ENCODE peak calls at places on chromosomes 12 and 14, in four cellular contexts. One of them, this sample, is unnamed.

GRCh38 chr12:75960086-75960910 is 71.3 kb downstream of the PHLDA1 start:
- DNase-seq in SK-N-SH: no peak
- DNase-seq in WTC11: peak; percentile 77
- DNase-seq in K562: no peak
- DNase-seq in this sample: peak; percentile 81

GRCh38 chr14:20332946-20333782 is at the start of gene CCNB1IP1:
- DNase-seq in WTC11: peak; percentile 23
- DNase-seq in K562: peak; percentile 89
- DNase-seq in SK-N-SH: peak; percentile 79
- DNase-seq in this sample: peak; percentile 94

GRCh38 chr14:23538785-23539184 is 12.8 kb downstream of the ZFHX2 start:
- DNase-seq in WTC11: peak; percentile 58
- DNase-seq in K562: no peak
- DNase-seq in SK-N-SH: no peak
- DNase-seq in this sample: no peak

GRCh38 chr12:38872181-38872580 is 33.2 kb downstream of the CPNE8 start:
- DNase-seq in K562: no peak
- DNase-seq in WTC11: no peak
- DNase-seq in SK-N-SH: peak; percentile 6
- DNase-seq in this sample: no peak

GRCh38 chr14:51004801-51005526 is 60.7 kb upstream of the PYGL start:
- DNase-seq in K562: no peak
- DNase-seq in WTC11: no peak
- DNase-seq in SK-N-SH: no peak
- DNase-seq in this sample: peak; percentile 66

GRCh38 chr14:20350860-20351259 is 7.4 kb downstream of the PARP2 start:
- DNase-seq in SK-N-SH: no peak
- DNase-seq in K562: no peak
- DNase-seq in WTC11: no peak
- DNase-seq in this sample: no peak

GRCh38 chr12:32734952-32735351 is 20.7 kb downstream of the YARS2 start:
- DNase-seq in WTC11: no peak
- DNase-seq in SK-N-SH: peak; percentile 30
- DNase-seq in K562: no peak
- DNase-seq in this sample: no peak

GRCh38 chr14:75341639-75342038 is 63.0 kb downstream of the FOS start:
- DNase-seq in K562: no peak
- DNase-seq in WTC11: no peak
- DNase-seq in SK-N-SH: no peak
- DNase-seq in this sample: no peak

GRCh38 chr12:97637770-97638169 is 175.2 kb downstream of the RMST start:
- DNase-seq in WTC11: no peak
- DNase-seq in K562: no peak
- DNase-seq in SK-N-SH: no peak
- DNase-seq in this sample: no peak

GRCh38 chr12:27179399-27180214 is 64.5 kb upstream of the STK38L start:
- DNase-seq in K562: no peak
- DNase-seq in WTC11: no peak
- DNase-seq in SK-N-SH: no peak
- DNase-seq in this sample: peak; percentile 25

GRCh38 chr14:28879571-28879970 is 113.0 kb downstream of the FOXG1 start:
- DNase-seq in K562: no peak
- DNase-seq in WTC11: no peak
- DNase-seq in SK-N-SH: no peak
- DNase-seq in this sample: no peak

GRCh38 chr12:65269603-65270002 is 8.9 kb upstream of the MSRB3 start:
- DNase-seq in K562: no peak
- DNase-seq in WTC11: no peak
- DNase-seq in SK-N-SH: no peak
- DNase-seq in this sample: no peak

GRCh38 chr12:112851024-112851777 is 55.6 kb upstream of the OAS1 start:
- DNase-seq in WTC11: no peak
- DNase-seq in SK-N-SH: no peak
- DNase-seq in K562: no peak
- DNase-seq in this sample: no peak

GRCh38 chr14:29390046-29390841 is 537.4 kb downstream of the PRKD1 start:
- DNase-seq in K562: no peak
- DNase-seq in SK-N-SH: no peak
- DNase-seq in WTC11: no peak
- DNase-seq in this sample: no peak

GRCh38 chr12:103833095-103833777 is 7.8 kb downstream of the NT5DC3 start:
- DNase-seq in WTC11: no peak
- DNase-seq in SK-N-SH: no peak
- DNase-seq in K562: no peak
- DNase-seq in this sample: no peak

GRCh38 chr12:29455087-29455486 is 42.4 kb downstream of the OVCH1 start:
- DNase-seq in SK-N-SH: peak; percentile 8
- DNase-seq in K562: no peak
- DNase-seq in WTC11: no peak
- DNase-seq in this sample: no peak

GRCh38 chr12:60832300-60832699 is 1236.5 kb downstream of the SLC16A7 start:
- DNase-seq in K562: no peak
- DNase-seq in WTC11: no peak
- DNase-seq in SK-N-SH: no peak
- DNase-seq in this sample: no peak

GRCh38 chr14:24851837-24852236 is 198.1 kb downstream of the STXBP6 start:
- DNase-seq in SK-N-SH: no peak
- DNase-seq in WTC11: no peak
- DNase-seq in K562: no peak
- DNase-seq in this sample: no peak

GRCh38 chr12:14540801-14541462 is 26.8 kb downstream of the PLBD1 start:
- DNase-seq in SK-N-SH: no peak
- DNase-seq in WTC11: no peak
- DNase-seq in K562: no peak
- DNase-seq in this sample: no peak

GRCh38 chr14:44149597-44149996 is 357.5 kb downstream of the FSCB start:
- DNase-seq in K562: peak; percentile 11
- DNase-seq in SK-N-SH: peak; percentile 2
- DNase-seq in WTC11: peak; percentile 75
- DNase-seq in this sample: peak; percentile 55

DNA sequence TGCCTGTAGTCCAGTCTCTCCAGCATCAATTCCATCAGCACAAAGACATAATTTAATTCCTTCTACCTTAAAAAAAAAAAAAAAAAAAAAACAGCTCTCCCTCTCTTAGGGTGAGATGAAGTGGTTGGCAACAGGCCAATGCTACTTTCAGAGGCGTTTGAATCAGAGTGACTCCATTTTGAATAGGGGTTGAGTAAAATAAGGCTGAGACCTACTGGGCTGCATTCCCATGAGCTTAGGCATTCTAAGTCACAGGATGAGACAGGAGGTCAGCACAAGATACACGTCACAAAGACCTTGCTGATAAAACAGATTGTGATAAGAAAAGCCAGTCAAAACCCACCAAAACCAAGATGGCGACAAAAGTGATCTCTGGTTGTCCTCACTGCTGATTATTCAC is 7.1 kb upstream of the TCL1B start:
- DNase-seq in WTC11: no peak
- DNase-seq in K562: no peak
- DNase-seq in SK-N-SH: no peak
- DNase-seq in this sample: no peak
- TF ChIP-seq FOXJ3 in WTC11: no peak
- TF ChIP-seq FOXJ3 in K562: no peak
- TF ChIP-seq FOXJ3 in SK-N-SH: no peak
- TF ChIP-seq FOXJ3 in this sample: no peak

DNA sequence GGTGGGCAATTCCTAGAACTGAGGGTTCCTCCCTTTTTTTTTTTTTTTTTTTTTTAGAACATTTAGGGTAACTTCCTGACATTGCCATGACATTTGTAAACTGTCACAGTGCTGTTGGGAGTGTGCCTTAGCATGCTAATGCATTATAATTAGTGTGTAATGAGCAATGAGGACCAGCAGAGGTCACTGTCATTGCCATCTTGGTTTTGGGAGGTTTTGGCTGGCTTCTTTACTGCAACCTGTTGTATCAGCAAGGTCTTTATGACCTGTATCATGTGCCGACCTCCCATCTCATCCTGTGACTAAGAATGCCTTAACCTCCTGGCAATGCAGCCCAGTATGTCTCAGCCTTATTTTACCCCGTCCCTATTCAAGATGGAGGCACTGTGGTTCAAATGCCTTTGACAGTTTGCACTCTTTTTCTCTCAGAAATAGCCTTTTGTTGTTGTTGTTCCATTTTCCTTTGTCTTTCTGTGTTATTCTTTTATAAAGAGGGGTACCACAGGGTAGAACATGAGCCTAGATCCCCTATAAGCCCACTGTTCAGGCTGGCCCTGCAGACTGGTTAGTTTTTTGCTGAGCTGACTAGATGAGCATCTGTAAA is 75.6 kb upstream of the DCD start:
- DNase-seq in K562: peak; percentile 52
- DNase-seq in WTC11: no peak
- DNase-seq in SK-N-SH: no peak
- DNase-seq in this sample: no peak
- TF ChIP-seq FOXJ3 in K562: no peak
- TF ChIP-seq FOXJ3 in WTC11: no peak
- TF ChIP-seq FOXJ3 in SK-N-SH: no peak
- TF ChIP-seq FOXJ3 in this sample: no peak

DNA sequence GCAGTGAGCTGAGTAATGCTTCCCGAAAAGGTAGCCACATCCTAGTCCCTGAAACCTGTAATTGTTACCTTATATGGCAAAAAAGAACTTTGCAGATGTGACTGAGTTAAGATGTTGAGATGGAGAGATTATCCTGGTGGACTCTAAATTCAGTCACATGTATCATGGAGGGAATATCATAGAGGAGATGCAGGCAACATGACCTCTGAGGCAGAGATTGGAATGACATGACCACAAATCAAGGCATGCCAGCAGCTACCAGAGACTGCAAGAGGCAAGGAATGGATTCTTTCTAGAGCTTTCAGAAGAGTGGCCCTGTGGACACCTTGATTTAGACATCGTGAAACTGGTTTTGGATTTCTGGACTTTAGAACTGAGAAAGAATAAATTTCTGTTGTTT is 18.5 kb downstream of the SLC38A6 start:
- DNase-seq in SK-N-SH: no peak
- DNase-seq in WTC11: no peak
- DNase-seq in K562: no peak
- DNase-seq in this sample: no peak
- TF ChIP-seq FOXJ3 in SK-N-SH: no peak
- TF ChIP-seq FOXJ3 in WTC11: no peak
- TF ChIP-seq FOXJ3 in K562: no peak
- TF ChIP-seq FOXJ3 in this sample: no peak

GRCh38 chr12:48389409-48389808 is 38.7 kb upstream of the ZNF641 start:
- DNase-seq in WTC11: no peak
- DNase-seq in K562: no peak
- DNase-seq in SK-N-SH: no peak
- DNase-seq in this sample: no peak

GRCh38 chr12:48390026-48390425 is 39.3 kb upstream of the ZNF641 start:
- DNase-seq in K562: no peak
- DNase-seq in WTC11: no peak
- DNase-seq in SK-N-SH: no peak
- DNase-seq in this sample: no peak

GRCh38 chr12:48388430-48388829 is 37.7 kb upstream of the ZNF641 start:
- DNase-seq in SK-N-SH: no peak
- DNase-seq in WTC11: no peak
- DNase-seq in K562: no peak
- DNase-seq in this sample: no peak

DNA sequence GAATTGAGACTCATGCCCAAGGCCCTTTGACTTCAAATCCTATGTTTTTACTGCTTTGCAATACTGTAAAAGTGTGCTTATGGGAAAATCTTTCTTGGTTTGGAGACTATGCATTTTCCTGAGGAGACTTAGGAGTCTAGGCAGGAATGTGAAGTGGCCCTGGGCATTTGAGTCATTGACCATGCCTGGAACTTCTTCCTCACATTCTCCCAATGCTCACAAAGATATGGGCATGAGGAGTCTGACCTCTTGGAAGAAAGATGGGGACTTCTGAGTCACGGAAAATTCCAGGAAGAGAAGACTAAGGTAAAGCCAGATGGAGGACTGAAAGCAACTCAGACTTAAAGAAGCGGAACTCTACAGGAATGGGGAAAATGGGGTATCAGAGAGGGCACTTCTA is 38.2 kb upstream of the ZNF641 start:
- DNase-seq in SK-N-SH: no peak
- DNase-seq in K562: no peak
- DNase-seq in WTC11: no peak
- DNase-seq in this sample: no peak
- TF ChIP-seq FOXJ3 in SK-N-SH: no peak
- TF ChIP-seq FOXJ3 in K562: no peak
- TF ChIP-seq FOXJ3 in WTC11: no peak
- TF ChIP-seq FOXJ3 in this sample: no peak

GRCh38 chr14:54818201-54819133 is 84.2 kb downstream of the GCH1 start:
- DNase-seq in K562: peak; percentile 35
- DNase-seq in SK-N-SH: peak; percentile 76
- DNase-seq in WTC11: no peak
- DNase-seq in this sample: peak; percentile 18
- TF ChIP-seq FOXJ3 in K562: no peak
- TF ChIP-seq FOXJ3 in SK-N-SH: peak; percentile 97
- TF ChIP-seq FOXJ3 in WTC11: no peak
- TF ChIP-seq FOXJ3 in this sample: no peak

GRCh38 chr14:100306506-100307214 is 416 bp upstream of the SLC25A29 start:
- DNase-seq in WTC11: peak; percentile 47
- DNase-seq in K562: peak; percentile 85
- DNase-seq in SK-N-SH: peak; percentile 99
- DNase-seq in this sample: peak; percentile 70

GRCh38 chr14:100306256-100306505 is at the start of gene SLC25A29:
- DNase-seq in SK-N-SH: no peak
- DNase-seq in K562: no peak
- DNase-seq in WTC11: peak; percentile 86
- DNase-seq in this sample: no peak

GRCh38 chr14:100303925-100304324 is 2.3 kb downstream of the SLC25A29 start:
- DNase-seq in WTC11: peak; percentile 54
- DNase-seq in SK-N-SH: no peak
- DNase-seq in K562: no peak
- DNase-seq in this sample: no peak

GRCh38 chr14:100304825-100305445 is 1.3 kb downstream of the SLC25A29 start:
- DNase-seq in WTC11: peak; percentile 74
- DNase-seq in K562: peak; percentile 57
- DNase-seq in SK-N-SH: no peak
- DNase-seq in this sample: no peak

GRCh38 chr14:100305446-100306255 is 593 bp downstream of the SLC25A29 start:
- DNase-seq in SK-N-SH: peak; percentile 72
- DNase-seq in K562: peak; percentile 38
- DNase-seq in WTC11: peak; percentile 49
- DNase-seq in this sample: no peak
- TF ChIP-seq FOXJ3 in SK-N-SH: no peak
- TF ChIP-seq FOXJ3 in K562: no peak
- TF ChIP-seq FOXJ3 in WTC11: no peak
- TF ChIP-seq FOXJ3 in this sample: no peak